ENCODE peak calls at places on chromosomes 1 and 21, in nine cellular contexts. One of them, this sample, is unnamed.
A peak's percentile ranks its signal among the peaks of the same experiment; 100 is the strongest.

GRCh38 chr1:94271373-94271772 is 34.0 kb upstream of the ARHGAP29 start:
- DNase-seq in H1: no peak
- DNase-seq in hepatocyte: no peak
- DNase-seq in left ventricle myocardium inferior: no peak
- DNase-seq in uterus: no peak
- DNase-seq in BE2C: no peak
- DNase-seq in heart left ventricle: no peak
- DNase-seq in MM.1S: no peak
- DNase-seq in ascending aorta: no peak
- DNase-seq in this sample: no peak

GRCh38 chr21:17738171-17738953 is 80.8 kb downstream of the C21orf91 start:
- DNase-seq in H1: no peak
- DNase-seq in hepatocyte: no peak
- DNase-seq in left ventricle myocardium inferior: no peak
- DNase-seq in uterus: no peak
- DNase-seq in BE2C: no peak
- DNase-seq in heart left ventricle: no peak
- DNase-seq in MM.1S: no peak
- DNase-seq in ascending aorta: no peak
- DNase-seq in this sample: no peak

GRCh38 chr1:231973840-231974239 is 347.2 kb downstream of the DISC1 start:
- DNase-seq in H1: no peak
- DNase-seq in hepatocyte: no peak
- DNase-seq in left ventricle myocardium inferior: no peak
- DNase-seq in uterus: no peak
- DNase-seq in BE2C: no peak
- DNase-seq in heart left ventricle: no peak
- DNase-seq in MM.1S: no peak
- DNase-seq in ascending aorta: no peak
- DNase-seq in this sample: no peak

GRCh38 chr1:150268342-150268705 is 492 bp downstream of the APH1A start:
- DNase-seq in H1: no peak
- DNase-seq in hepatocyte: peak; percentile 77
- DNase-seq in left ventricle myocardium inferior: no peak
- DNase-seq in uterus: no peak
- DNase-seq in BE2C: no peak
- DNase-seq in heart left ventricle: no peak
- DNase-seq in MM.1S: peak; percentile 82
- DNase-seq in ascending aorta: no peak
- DNase-seq in this sample: peak; percentile 28

GRCh38 chr1:6183520-6183989 is 3.4 kb upstream of the CHD5 start:
- DNase-seq in H1: no peak
- DNase-seq in hepatocyte: no peak
- DNase-seq in left ventricle myocardium inferior: no peak
- DNase-seq in uterus: no peak
- DNase-seq in BE2C: no peak
- DNase-seq in heart left ventricle: no peak
- DNase-seq in MM.1S: no peak
- DNase-seq in ascending aorta: no peak
- DNase-seq in this sample: no peak

GRCh38 chr1:211639500-211640361 is 35.7 kb downstream of the NEK2 start:
- DNase-seq in H1: no peak
- DNase-seq in hepatocyte: peak; percentile 29
- DNase-seq in left ventricle myocardium inferior: no peak
- DNase-seq in uterus: no peak
- DNase-seq in BE2C: no peak
- DNase-seq in heart left ventricle: no peak
- DNase-seq in MM.1S: no peak
- DNase-seq in ascending aorta: peak; percentile 63
- DNase-seq in this sample: peak; percentile 92

GRCh38 chr1:10866314-10867091 is 70.1 kb upstream of the CASZ1 start:
- DNase-seq in H1: peak; percentile 74
- DNase-seq in hepatocyte: peak; percentile 63
- DNase-seq in left ventricle myocardium inferior: no peak
- DNase-seq in uterus: peak; percentile 35
- DNase-seq in BE2C: peak; percentile 51
- DNase-seq in heart left ventricle: no peak
- DNase-seq in MM.1S: no peak
- DNase-seq in ascending aorta: no peak
- DNase-seq in this sample: no peak

GRCh38 chr21:43832158-43832550 is 32.9 kb upstream of the AGPAT3 start:
- DNase-seq in H1: no peak
- DNase-seq in hepatocyte: no peak
- DNase-seq in left ventricle myocardium inferior: no peak
- DNase-seq in uterus: no peak
- DNase-seq in BE2C: no peak
- DNase-seq in heart left ventricle: peak; percentile 18
- DNase-seq in MM.1S: no peak
- DNase-seq in ascending aorta: no peak
- DNase-seq in this sample: no peak

GRCh38 chr1:60388092-60388987 is 314.8 kb upstream of the C1orf87 start:
- DNase-seq in H1: no peak
- DNase-seq in hepatocyte: no peak
- DNase-seq in left ventricle myocardium inferior: no peak
- DNase-seq in uterus: no peak
- DNase-seq in BE2C: peak; percentile 19
- DNase-seq in heart left ventricle: peak; percentile 32
- DNase-seq in MM.1S: no peak
- DNase-seq in ascending aorta: no peak
- DNase-seq in this sample: peak; percentile 50

GRCh38 chr1:17335821-17336718 is 28.1 kb downstream of the PADI4 start:
- DNase-seq in H1: peak; percentile 96
- DNase-seq in hepatocyte: peak; percentile 79
- DNase-seq in left ventricle myocardium inferior: peak; percentile 46
- DNase-seq in uterus: no peak
- DNase-seq in BE2C: peak; percentile 70
- DNase-seq in heart left ventricle: peak; percentile 55
- DNase-seq in MM.1S: peak; percentile 58
- DNase-seq in ascending aorta: no peak
- DNase-seq in this sample: peak; percentile 84

GRCh38 chr1:20521960-20522861 is 14.3 kb upstream of the MUL1 start:
- DNase-seq in H1: peak; percentile 94
- DNase-seq in hepatocyte: peak; percentile 90
- DNase-seq in left ventricle myocardium inferior: peak; percentile 38
- DNase-seq in uterus: peak; percentile 80
- DNase-seq in BE2C: peak; percentile 78
- DNase-seq in heart left ventricle: peak; percentile 76
- DNase-seq in MM.1S: peak; percentile 41
- DNase-seq in ascending aorta: peak; percentile 89
- DNase-seq in this sample: peak; percentile 85

GRCh38 chr1:58358311-58358710 is 188.2 kb downstream of the OMA1 start:
- DNase-seq in H1: no peak
- DNase-seq in hepatocyte: peak; percentile 16
- DNase-seq in left ventricle myocardium inferior: no peak
- DNase-seq in uterus: peak; percentile 59
- DNase-seq in BE2C: no peak
- DNase-seq in heart left ventricle: no peak
- DNase-seq in MM.1S: no peak
- DNase-seq in ascending aorta: no peak
- DNase-seq in this sample: peak; percentile 1

GRCh38 chr1:211487082-211487481 is 4.9 kb downstream of the RD3 start:
- DNase-seq in H1: no peak
- DNase-seq in hepatocyte: no peak
- DNase-seq in left ventricle myocardium inferior: no peak
- DNase-seq in uterus: no peak
- DNase-seq in BE2C: no peak
- DNase-seq in heart left ventricle: no peak
- DNase-seq in MM.1S: no peak
- DNase-seq in ascending aorta: peak; percentile 21
- DNase-seq in this sample: no peak

GRCh38 chr1:6357243-6357929 is 36.2 kb downstream of the ACOT7 start:
- DNase-seq in H1: peak; percentile 75
- DNase-seq in hepatocyte: peak; percentile 24
- DNase-seq in left ventricle myocardium inferior: no peak
- DNase-seq in uterus: no peak
- DNase-seq in BE2C: no peak
- DNase-seq in heart left ventricle: peak; percentile 23
- DNase-seq in MM.1S: no peak
- DNase-seq in ascending aorta: no peak
- DNase-seq in this sample: no peak

GRCh38 chr21:41147096-41147978 is 20.6 kb upstream of the BACE2 start:
- DNase-seq in H1: no peak
- DNase-seq in hepatocyte: no peak
- DNase-seq in left ventricle myocardium inferior: no peak
- DNase-seq in uterus: no peak
- DNase-seq in BE2C: no peak
- DNase-seq in heart left ventricle: no peak
- DNase-seq in MM.1S: no peak
- DNase-seq in ascending aorta: no peak
- DNase-seq in this sample: no peak

GRCh38 chr1:67818725-67819301 is 14.5 kb downstream of the GNG12 start:
- DNase-seq in H1: no peak
- DNase-seq in hepatocyte: peak; percentile 75
- DNase-seq in left ventricle myocardium inferior: no peak
- DNase-seq in uterus: no peak
- DNase-seq in BE2C: no peak
- DNase-seq in heart left ventricle: no peak
- DNase-seq in MM.1S: no peak
- DNase-seq in ascending aorta: no peak
- DNase-seq in this sample: no peak

GRCh38 chr1:150477733-150478132 is 9.5 kb upstream of the TARS2 start:
- DNase-seq in H1: no peak
- DNase-seq in hepatocyte: peak; percentile 39
- DNase-seq in left ventricle myocardium inferior: no peak
- DNase-seq in uterus: no peak
- DNase-seq in BE2C: no peak
- DNase-seq in heart left ventricle: no peak
- DNase-seq in MM.1S: no peak
- DNase-seq in ascending aorta: no peak
- DNase-seq in this sample: peak; percentile 27

GRCh38 chr1:93775224-93775623 is 93.6 kb upstream of the BCAR3 start:
- DNase-seq in H1: peak; percentile 33
- DNase-seq in hepatocyte: no peak
- DNase-seq in left ventricle myocardium inferior: no peak
- DNase-seq in uterus: no peak
- DNase-seq in BE2C: no peak
- DNase-seq in heart left ventricle: no peak
- DNase-seq in MM.1S: no peak
- DNase-seq in ascending aorta: no peak
- DNase-seq in this sample: no peak

GRCh38 chr1:92949937-92950817 is 11.1 kb downstream of the DIPK1A start:
- DNase-seq in H1: no peak
- DNase-seq in hepatocyte: no peak
- DNase-seq in left ventricle myocardium inferior: no peak
- DNase-seq in uterus: no peak
- DNase-seq in BE2C: no peak
- DNase-seq in heart left ventricle: no peak
- DNase-seq in MM.1S: no peak
- DNase-seq in ascending aorta: no peak
- DNase-seq in this sample: no peak

GRCh38 chr1:169707917-169708604 is 3.4 kb downstream of the SELL start:
- DNase-seq in H1: no peak
- DNase-seq in hepatocyte: no peak
- DNase-seq in left ventricle myocardium inferior: no peak
- DNase-seq in uterus: no peak
- DNase-seq in BE2C: no peak
- DNase-seq in heart left ventricle: no peak
- DNase-seq in MM.1S: no peak
- DNase-seq in ascending aorta: no peak
- DNase-seq in this sample: no peak
- H3K4me1 ChIP-seq in H1: no peaks in the 10 kb centered on the region
- H3K4me1 ChIP-seq in hepatocyte: no peaks in the 10 kb centered on the region
- H3K4me1 ChIP-seq in left ventricle myocardium inferior: no peaks in the 10 kb centered on the region
- H3K4me1 ChIP-seq in uterus: no peaks in the 10 kb centered on the region
- H3K4me1 ChIP-seq in BE2C: no peaks in the 10 kb centered on the region
- H3K4me1 ChIP-seq in heart left ventricle: no peaks in the 10 kb centered on the region
- H3K4me1 ChIP-seq in MM.1S: peaks cover 3% of the 10 kb centered on the region
- H3K4me1 ChIP-seq in ascending aorta: no peaks in the 10 kb centered on the region
- H3K4me1 ChIP-seq in this sample: peaks cover 3% of the 10 kb centered on the region

GRCh38 chr1:56520202-56520601 is 59.2 kb downstream of the PLPP3 start:
- DNase-seq in H1: no peak
- DNase-seq in hepatocyte: no peak
- DNase-seq in left ventricle myocardium inferior: no peak
- DNase-seq in uterus: no peak
- DNase-seq in BE2C: no peak
- DNase-seq in heart left ventricle: no peak
- DNase-seq in MM.1S: no peak
- DNase-seq in ascending aorta: no peak
- DNase-seq in this sample: no peak

GRCh38 chr1:56524263-56524662 is 55.1 kb downstream of the PLPP3 start:
- DNase-seq in H1: no peak
- DNase-seq in hepatocyte: no peak
- DNase-seq in left ventricle myocardium inferior: no peak
- DNase-seq in uterus: no peak
- DNase-seq in BE2C: no peak
- DNase-seq in heart left ventricle: no peak
- DNase-seq in MM.1S: no peak
- DNase-seq in ascending aorta: no peak
- DNase-seq in this sample: no peak

GRCh38 chr1:56526571-56527174 is 52.7 kb downstream of the PLPP3 start:
- DNase-seq in H1: no peak
- DNase-seq in hepatocyte: no peak
- DNase-seq in left ventricle myocardium inferior: no peak
- DNase-seq in uterus: no peak
- DNase-seq in BE2C: peak; percentile 7
- DNase-seq in heart left ventricle: no peak
- DNase-seq in MM.1S: peak; percentile 79
- DNase-seq in ascending aorta: no peak
- DNase-seq in this sample: no peak

GRCh38 chr1:56525463-56526155 is 53.8 kb downstream of the PLPP3 start:
- DNase-seq in H1: no peak
- DNase-seq in hepatocyte: no peak
- DNase-seq in left ventricle myocardium inferior: peak; percentile 17
- DNase-seq in uterus: no peak
- DNase-seq in BE2C: no peak
- DNase-seq in heart left ventricle: peak; percentile 43
- DNase-seq in MM.1S: peak; percentile 84
- DNase-seq in ascending aorta: peak; percentile 69
- DNase-seq in this sample: peak; percentile 14

GRCh38 chr1:56522680-56523079 is 56.7 kb downstream of the PLPP3 start:
- DNase-seq in H1: no peak
- DNase-seq in hepatocyte: no peak
- DNase-seq in left ventricle myocardium inferior: no peak
- DNase-seq in uterus: no peak
- DNase-seq in BE2C: no peak
- DNase-seq in heart left ventricle: no peak
- DNase-seq in MM.1S: no peak
- DNase-seq in ascending aorta: no peak
- DNase-seq in this sample: no peak
- H3K36me3 ChIP-seq in H1: peaks cover 11% of the 10 kb centered on the region
- H3K36me3 ChIP-seq in hepatocyte: no peaks in the 10 kb centered on the region
- H3K36me3 ChIP-seq in left ventricle myocardium inferior: peaks cover 65% of the 10 kb centered on the region
- H3K36me3 ChIP-seq in uterus: no peaks in the 10 kb centered on the region
- H3K36me3 ChIP-seq in BE2C: no peaks in the 10 kb centered on the region
- H3K36me3 ChIP-seq in heart left ventricle: no peaks in the 10 kb centered on the region
- H3K36me3 ChIP-seq in MM.1S: no peaks in the 10 kb centered on the region
- H3K36me3 ChIP-seq in ascending aorta: peaks cover 35% of the 10 kb centered on the region
- H3K36me3 ChIP-seq in this sample: peaks cover 7% of the 10 kb centered on the region

GRCh38 chr21:31530364-31530763 is 129.1 kb upstream of the SOD1 start:
- DNase-seq in H1: no peak
- DNase-seq in hepatocyte: no peak
- DNase-seq in left ventricle myocardium inferior: no peak
- DNase-seq in uterus: no peak
- DNase-seq in BE2C: no peak
- DNase-seq in heart left ventricle: no peak
- DNase-seq in MM.1S: no peak
- DNase-seq in ascending aorta: no peak
- DNase-seq in this sample: no peak
- TF ChIP-seq CTCF in H1: no peak
- TF ChIP-seq CTCF in hepatocyte: no peak
- TF ChIP-seq CTCF in left ventricle myocardium inferior: no peak
- TF ChIP-seq CTCF in uterus: no peak
- TF ChIP-seq CTCF in BE2C: no peak
- TF ChIP-seq CTCF in heart left ventricle: no peak
- TF ChIP-seq CTCF in MM.1S: no peak
- TF ChIP-seq CTCF in ascending aorta: no peak
- TF ChIP-seq CTCF in this sample: no peak

GRCh38 chr1:9375912-9376311 is 83.2 kb downstream of the SPSB1 start:
- DNase-seq in H1: no peak
- DNase-seq in hepatocyte: no peak
- DNase-seq in left ventricle myocardium inferior: peak; percentile 55
- DNase-seq in uterus: peak; percentile 81
- DNase-seq in BE2C: no peak
- DNase-seq in heart left ventricle: no peak
- DNase-seq in MM.1S: no peak
- DNase-seq in ascending aorta: peak; percentile 76
- DNase-seq in this sample: no peak
- H3K4me1 ChIP-seq in H1: no peaks in the 10 kb centered on the region
- H3K4me1 ChIP-seq in hepatocyte: peaks cover 39% of the 10 kb centered on the region
- H3K4me1 ChIP-seq in left ventricle myocardium inferior: peaks cover 61% of the 10 kb centered on the region
- H3K4me1 ChIP-seq in uterus: peaks cover 21% of the 10 kb centered on the region
- H3K4me1 ChIP-seq in BE2C: no peaks in the 10 kb centered on the region
- H3K4me1 ChIP-seq in heart left ventricle: peaks cover 4% of the 10 kb centered on the region
- H3K4me1 ChIP-seq in MM.1S: no peaks in the 10 kb centered on the region
- H3K4me1 ChIP-seq in ascending aorta: peaks cover 74% of the 10 kb centered on the region
- H3K4me1 ChIP-seq in this sample: no peaks in the 10 kb centered on the region